ENCODE peak calls at places on chromosomes 16 and 17, in five cellular contexts. A, O, H, N and D are unnamed samples.

GRCh38 chr17:37391146-37391545 is 15.4 kb downstream of the C17orf78 start:
- DNase-seq in A (no peak), O (no peak), H (no peak), N (no peak), D (no peak)

GRCh38 chr17:75020331-75021110 is 8.1 kb downstream of the MRPL58 start:
- DNase-seq in A (no peak), O (no peak), H (no peak), N (no peak), D (no peak)

GRCh38 chr17:7842950-7843535 is 9.0 kb downstream of the KDM6B start:
- DNase-seq in A (no peak), O (peak), H (peak), N (no peak), D (no peak)

GRCh38 chr17:51352798-51353197 is 92.5 kb downstream of the UTP18 start:
- DNase-seq in A (no peak), O (no peak), H (no peak), N (no peak), D (no peak)

GRCh38 chr17:21176996-21177395 is 37.0 kb downstream of the TMEM11 start:
- DNase-seq in A (no peak), O (no peak), H (no peak), N (no peak), D (no peak)

GRCh38 chr17:38970128-38970527 is 2.9 kb upstream of the FBXO47 start:
- DNase-seq in A (no peak), O (no peak), H (no peak), N (no peak), D (no peak)

GRCh38 chr16:84423416-84423837 is 55.1 kb downstream of the ATP2C2 start:
- DNase-seq in A (no peak), O (no peak), H (no peak), N (no peak), D (no peak)

GRCh38 chr16:86241681-86242080 is 268.6 kb upstream of the FOXF1 start:
- DNase-seq in A (no peak), O (no peak), H (no peak), N (no peak), D (no peak)

GRCh38 chr16:81238296-81239011 is at the start of gene BCO1:
- DNase-seq in A (no peak), O (no peak), H (no peak), N (no peak), D (no peak)

GRCh38 chr17:74190807-74191206 is 12.7 kb upstream of the RPL38 start:
- DNase-seq in A (no peak), O (no peak), H (no peak), N (no peak), D (no peak)

GRCh38 chr17:42247734-42248133 is 28.5 kb downstream of the STAT5B start:
- DNase-seq in A (no peak), O (no peak), H (no peak), N (no peak), D (no peak)

GRCh38 chr16:61829631-61830030 is 206.6 kb downstream of the CDH8 start:
- DNase-seq in A (no peak), O (no peak), H (no peak), N (no peak), D (no peak)

GRCh38 chr17:11589706-11590105 is 8.6 kb upstream of the DNAH9 start:
- DNase-seq in A (no peak), O (no peak), H (no peak), N (no peak), D (no peak)

GRCh38 chr16:86824751-86825310 is 246.5 kb downstream of the FOXL1 start:
- DNase-seq in A (no peak), O (no peak), H (no peak), N (no peak), D (no peak)